ENCODE peak calls at places on chromosomes 2 and 18, in five cellular contexts. One of them, this sample, is unnamed.

GRCh38 chr2:186693446-186693842 is 416 bp upstream of the FAM171B start:
- DNase-seq in trophoblast cell: no peak
- DNase-seq in mesenchymal stem cell: no peak
- DNase-seq in neuronal stem cell: no peak
- DNase-seq in H1: no peak
- DNase-seq in this sample: no peak

GRCh38 chr2:14633451-14634211 is 1.1 kb downstream of the LRATD1 start:
- DNase-seq in H1: peak
- DNase-seq in mesenchymal stem cell: no peak
- DNase-seq in neuronal stem cell: peak
- DNase-seq in trophoblast cell: no peak
- DNase-seq in this sample: peak

GRCh38 chr2:226411727-226412360 is 387.8 kb downstream of the IRS1 start:
- DNase-seq in mesenchymal stem cell: no peak
- DNase-seq in H1: no peak
- DNase-seq in trophoblast cell: peak
- DNase-seq in neuronal stem cell: no peak
- DNase-seq in this sample: no peak

GRCh38 chr18:55328301-55328700 is 259.7 kb downstream of the TCF4 start:
- DNase-seq in mesenchymal stem cell: peak
- DNase-seq in trophoblast cell: no peak
- DNase-seq in H1: no peak
- DNase-seq in neuronal stem cell: no peak
- DNase-seq in this sample: no peak

GRCh38 chr2:221570321-221571107 is 1.6 kb downstream of the EPHA4 start:
- DNase-seq in trophoblast cell: no peak
- DNase-seq in neuronal stem cell: peak
- DNase-seq in H1: peak
- DNase-seq in mesenchymal stem cell: peak
- DNase-seq in this sample: peak

GRCh38 chr18:9353596-9353995 is 19.0 kb downstream of the TWSG1 start:
- DNase-seq in neuronal stem cell: no peak
- DNase-seq in trophoblast cell: no peak
- DNase-seq in H1: no peak
- DNase-seq in mesenchymal stem cell: no peak
- DNase-seq in this sample: no peak

GRCh38 chr2:10041711-10042110 is 1.6 kb upstream of the KLF11 start:
- DNase-seq in mesenchymal stem cell: no peak
- DNase-seq in trophoblast cell: no peak
- DNase-seq in neuronal stem cell: no peak
- DNase-seq in H1: no peak
- DNase-seq in this sample: no peak

GRCh38 chr2:188515918-188516317 is 224.2 kb downstream of the GULP1 start:
- DNase-seq in trophoblast cell: no peak
- DNase-seq in mesenchymal stem cell: no peak
- DNase-seq in H1: no peak
- DNase-seq in neuronal stem cell: no peak
- DNase-seq in this sample: no peak

GRCh38 chr18:60044290-60045006 is 144.7 kb downstream of the PMAIP1 start:
- DNase-seq in neuronal stem cell: no peak
- DNase-seq in mesenchymal stem cell: no peak
- DNase-seq in trophoblast cell: no peak
- DNase-seq in H1: no peak
- DNase-seq in this sample: no peak

DNA sequence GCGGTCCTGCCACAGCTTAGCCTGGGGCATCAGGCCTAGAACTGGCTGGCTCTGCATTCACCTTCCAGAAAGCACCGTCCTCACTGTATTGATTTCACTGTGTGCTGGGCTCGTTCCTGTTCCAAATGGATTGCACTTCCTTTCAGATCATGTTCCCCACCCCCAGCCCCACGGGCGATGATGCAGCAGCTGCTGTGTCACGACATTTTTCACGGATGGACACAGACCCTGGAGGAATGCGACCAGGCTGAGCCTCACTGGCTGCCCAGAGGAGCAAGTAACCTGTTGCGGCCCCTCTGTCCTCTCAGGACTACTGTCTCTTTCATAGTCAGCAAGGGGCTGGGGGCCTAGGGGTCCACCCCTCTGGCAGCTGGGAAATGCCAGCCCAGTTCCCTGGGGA is 50.3 kb downstream of the CAPN13 start:
- DNase-seq in neuronal stem cell: no peak
- DNase-seq in trophoblast cell: no peak
- DNase-seq in mesenchymal stem cell: no peak
- DNase-seq in H1: no peak
- DNase-seq in this sample: no peak
- H2BK12ac ChIP-seq in neuronal stem cell: no peak
- H2BK12ac ChIP-seq in trophoblast cell: no peak
- H2BK12ac ChIP-seq in mesenchymal stem cell: no peak
- H2BK12ac ChIP-seq in H1: peak
- H2BK12ac ChIP-seq in this sample: no peak

GRCh38 chr2:11100130-11100529 is 55.1 kb upstream of the SLC66A3 start:
- DNase-seq in mesenchymal stem cell: no peak
- DNase-seq in H1: no peak
- DNase-seq in trophoblast cell: no peak
- DNase-seq in neuronal stem cell: no peak
- DNase-seq in this sample: no peak
- H2BK12ac ChIP-seq in mesenchymal stem cell: no peak
- H2BK12ac ChIP-seq in H1: no peak
- H2BK12ac ChIP-seq in trophoblast cell: no peak
- H2BK12ac ChIP-seq in neuronal stem cell: no peak
- H2BK12ac ChIP-seq in this sample: no peak

GRCh38 chr2:16726577-16726976 is 60.9 kb upstream of the CYRIA start:
- DNase-seq in mesenchymal stem cell: no peak
- DNase-seq in neuronal stem cell: no peak
- DNase-seq in trophoblast cell: no peak
- DNase-seq in H1: no peak
- DNase-seq in this sample: no peak
- H2BK12ac ChIP-seq in mesenchymal stem cell: no peak
- H2BK12ac ChIP-seq in neuronal stem cell: no peak
- H2BK12ac ChIP-seq in trophoblast cell: no peak
- H2BK12ac ChIP-seq in H1: no peak
- H2BK12ac ChIP-seq in this sample: no peak

DNA sequence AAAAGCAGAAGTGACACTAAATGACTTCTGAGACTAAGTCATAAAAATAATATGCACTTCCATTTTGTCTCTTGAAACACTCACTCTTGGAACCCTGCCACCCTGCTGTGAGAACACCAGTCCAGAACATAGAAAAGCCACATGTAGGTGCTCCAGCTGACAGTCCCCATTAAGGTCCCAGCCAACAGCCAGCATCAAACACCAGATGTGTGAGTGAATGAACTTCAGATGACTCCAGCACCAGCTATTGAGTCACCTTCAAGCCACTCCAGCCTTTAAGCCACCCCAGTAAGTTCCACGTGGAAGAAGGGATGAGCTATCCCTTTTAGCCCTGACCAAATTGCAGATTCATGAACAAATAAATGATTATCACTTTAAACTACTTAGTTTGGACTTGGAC is 31.5 kb upstream of the LGALSL start:
- DNase-seq in mesenchymal stem cell: no peak
- DNase-seq in neuronal stem cell: no peak
- DNase-seq in trophoblast cell: no peak
- DNase-seq in H1: no peak
- DNase-seq in this sample: no peak
- H2BK12ac ChIP-seq in mesenchymal stem cell: no peak
- H2BK12ac ChIP-seq in neuronal stem cell: no peak
- H2BK12ac ChIP-seq in trophoblast cell: no peak
- H2BK12ac ChIP-seq in H1: no peak
- H2BK12ac ChIP-seq in this sample: no peak

DNA sequence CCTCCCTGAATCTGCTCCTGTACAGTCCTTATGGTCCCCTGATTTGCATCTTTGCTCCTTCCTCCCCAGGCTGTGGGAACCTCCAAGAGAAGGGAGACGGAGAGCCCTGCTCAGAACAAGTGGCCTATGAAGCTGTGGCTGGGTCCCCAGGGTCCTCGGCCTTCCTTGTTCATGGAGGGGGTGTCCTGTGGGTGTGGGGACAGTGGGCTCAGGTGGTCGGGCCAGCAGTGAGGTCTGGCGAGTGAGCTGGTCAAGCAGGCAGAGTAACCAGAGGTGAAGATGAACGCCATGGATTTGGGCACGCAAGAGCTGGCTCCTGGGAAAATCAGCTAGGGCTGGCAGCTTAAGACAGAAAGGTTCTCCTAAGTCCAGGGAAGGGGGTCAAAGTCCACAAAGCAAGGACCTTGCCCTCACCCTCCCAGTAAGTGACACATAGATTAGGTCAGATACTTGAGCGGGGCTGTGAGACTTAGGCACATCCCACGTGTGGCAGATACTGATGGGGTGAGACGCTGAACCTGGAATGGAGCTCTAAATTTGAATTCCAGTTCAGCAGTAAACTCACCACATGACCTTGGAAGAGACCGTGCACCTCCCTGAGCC is 24.8 kb downstream of the GNLY start:
- DNase-seq in neuronal stem cell: no peak
- DNase-seq in H1: no peak
- DNase-seq in trophoblast cell: no peak
- DNase-seq in mesenchymal stem cell: no peak
- DNase-seq in this sample: no peak
- H2BK12ac ChIP-seq in neuronal stem cell: no peak
- H2BK12ac ChIP-seq in H1: no peak
- H2BK12ac ChIP-seq in trophoblast cell: no peak
- H2BK12ac ChIP-seq in mesenchymal stem cell: no peak
- H2BK12ac ChIP-seq in this sample: no peak

DNA sequence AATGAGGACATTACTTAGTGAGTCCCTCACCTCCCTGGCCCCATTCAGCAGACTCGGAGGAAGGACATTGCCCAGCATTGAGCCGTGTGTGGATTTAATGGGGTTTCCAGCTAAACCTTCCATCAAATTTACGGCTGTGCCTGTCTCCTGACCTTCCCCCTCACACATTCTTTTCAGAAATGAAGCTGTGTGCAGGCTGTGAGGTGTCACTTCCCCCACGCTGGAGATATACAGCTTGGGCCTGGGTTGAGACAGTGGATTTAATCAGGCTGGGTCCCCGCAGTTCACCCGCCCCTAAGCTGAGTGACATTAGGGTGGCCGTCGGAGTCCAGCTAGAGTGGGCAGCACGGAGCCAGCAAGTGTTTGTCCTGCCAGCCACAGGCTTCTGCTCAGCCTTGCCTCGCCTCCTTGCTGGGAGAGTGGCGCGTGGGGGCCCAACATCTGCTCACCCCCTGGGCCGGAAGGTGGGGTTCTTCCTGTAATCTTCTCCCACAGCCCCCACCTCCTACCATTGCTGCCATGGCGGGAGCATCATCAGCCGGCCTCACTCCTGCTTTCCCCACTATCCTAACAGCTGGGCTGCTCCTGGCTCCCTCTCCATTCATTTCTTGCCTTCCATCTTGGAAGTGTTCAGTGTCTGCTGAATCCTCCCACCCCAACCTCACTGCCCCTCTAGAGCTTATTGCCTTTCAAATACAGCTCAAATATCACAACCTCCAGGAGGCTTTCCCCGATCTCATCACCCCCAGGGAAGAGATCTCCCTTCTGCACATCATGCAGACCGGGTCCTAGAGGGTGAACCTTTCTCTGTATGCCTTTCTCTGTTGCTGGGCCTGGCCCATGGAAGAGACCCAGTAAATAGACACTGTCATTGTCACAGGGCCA is 149.0 kb downstream of the GLI2 start:
- DNase-seq in trophoblast cell: no peak
- DNase-seq in mesenchymal stem cell: no peak
- DNase-seq in neuronal stem cell: no peak
- DNase-seq in H1: no peak
- DNase-seq in this sample: no peak
- H2BK12ac ChIP-seq in trophoblast cell: no peak
- H2BK12ac ChIP-seq in mesenchymal stem cell: no peak
- H2BK12ac ChIP-seq in neuronal stem cell: no peak
- H2BK12ac ChIP-seq in H1: no peak
- H2BK12ac ChIP-seq in this sample: no peak

DNA sequence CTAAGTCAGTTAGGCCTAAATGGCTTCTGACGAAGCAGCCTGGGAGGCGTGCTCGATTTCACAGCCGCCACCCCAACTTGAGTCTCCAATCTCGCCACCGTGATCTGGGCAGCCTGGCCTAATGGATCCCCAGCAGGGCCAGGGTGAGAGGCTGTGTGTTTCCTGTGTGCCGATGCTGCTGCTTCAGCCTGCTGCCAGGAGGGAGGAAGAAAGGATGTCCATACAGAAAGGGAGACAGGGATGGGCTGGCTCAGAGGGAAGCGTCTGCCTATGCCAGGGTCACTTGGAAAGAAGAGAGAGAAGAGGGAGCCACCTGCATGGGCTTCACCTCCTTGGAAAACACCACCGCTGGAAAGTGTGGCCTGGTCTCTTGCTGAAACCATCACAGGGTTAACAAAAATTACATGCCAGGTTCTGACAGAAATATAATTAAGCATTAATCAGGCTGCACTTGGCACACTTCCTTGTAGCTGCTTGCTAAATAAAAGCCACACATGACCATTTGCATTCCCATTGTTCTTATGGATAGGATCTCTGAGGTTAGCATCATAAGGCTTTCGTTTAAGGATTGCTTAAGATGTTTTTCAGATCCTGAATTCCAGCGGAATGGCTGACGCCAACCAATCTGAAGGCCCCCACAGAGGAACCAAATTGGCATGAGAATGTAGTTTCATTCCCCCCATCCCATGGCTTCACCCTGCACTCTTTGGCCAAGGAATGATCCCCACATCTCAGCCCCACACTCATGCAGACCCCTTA is 108.8 kb upstream of the SLC1A4 start:
- DNase-seq in trophoblast cell: no peak
- DNase-seq in mesenchymal stem cell: no peak
- DNase-seq in neuronal stem cell: no peak
- DNase-seq in H1: peak
- DNase-seq in this sample: peak
- H2BK12ac ChIP-seq in trophoblast cell: no peak
- H2BK12ac ChIP-seq in mesenchymal stem cell: no peak
- H2BK12ac ChIP-seq in neuronal stem cell: peak
- H2BK12ac ChIP-seq in H1: no peak
- H2BK12ac ChIP-seq in this sample: no peak

DNA sequence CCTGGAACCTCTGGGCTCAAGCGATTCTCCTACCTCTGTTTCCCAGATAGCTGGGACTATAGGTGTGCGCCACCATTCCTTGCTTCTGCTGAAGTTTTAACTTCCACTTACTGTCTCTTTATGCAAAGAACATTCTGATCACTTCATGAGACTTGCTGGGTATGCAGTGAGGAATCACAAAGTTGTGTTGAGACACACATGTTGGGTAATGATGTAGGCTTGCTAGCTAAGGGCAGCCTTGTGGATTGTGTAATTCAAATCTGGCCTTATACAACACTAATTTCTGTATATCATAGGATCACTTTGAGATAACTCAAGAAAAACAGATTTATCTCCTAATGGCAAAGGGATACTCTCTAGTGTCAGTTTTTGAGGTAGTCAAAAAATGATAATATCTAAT is 24.2 kb downstream of the XRCC5 start:
- DNase-seq in trophoblast cell: no peak
- DNase-seq in mesenchymal stem cell: peak
- DNase-seq in neuronal stem cell: no peak
- DNase-seq in H1: no peak
- DNase-seq in this sample: no peak
- H2BK12ac ChIP-seq in trophoblast cell: no peak
- H2BK12ac ChIP-seq in mesenchymal stem cell: no peak
- H2BK12ac ChIP-seq in neuronal stem cell: no peak
- H2BK12ac ChIP-seq in H1: no peak
- H2BK12ac ChIP-seq in this sample: no peak

This sample was measured in H9.